ENCODE peak calls at places on chromosome 4, in five cellular contexts. K is smooth muscle cell of the brain vasculature, I is A172, V is AG09319, J is Calu3. R is an unnamed sample.

GRCh38 chr4:108651068-108651794 is 832 bp downstream of the OSTC start:
- DNase-seq in J (no peak), K (peak; percentile 41), I (peak; percentile 15), V (no peak), R (no peak)

GRCh38 chr4:124804584-124804983 is 92.1 kb upstream of the ANKRD50 start:
- DNase-seq in J (no peak), K (no peak), V (no peak), I (no peak), R (peak; percentile 22)

GRCh38 chr4:48046059-48046458 is 29.5 kb downstream of the NIPAL1 start:
- DNase-seq in K (no peak), I (no peak), V (no peak), J (no peak), R (no peak)

GRCh38 chr4:182827981-182828677 is 89.1 kb downstream of the DCTD start:
- DNase-seq in K (no peak), V (no peak), J (no peak), I (no peak), R (no peak)

GRCh38 chr4:110211007-110211769 is 12.8 kb upstream of the ELOVL6 start:
- DNase-seq in J (no peak), K (no peak), I (peak; percentile 26), V (no peak), R (no peak)

GRCh38 chr4:124757121-124757520 is 44.6 kb upstream of the ANKRD50 start:
- DNase-seq in I (no peak), V (no peak), J (no peak), K (no peak), R (no peak)

GRCh38 chr4:141395246-141395830 is 174.6 kb downstream of the ZNF330 start:
- DNase-seq in K (no peak), V (no peak), J (no peak), I (no peak), R (no peak)

GRCh38 chr4:169398294-169398693 is 127.5 kb upstream of the SH3RF1 start:
- DNase-seq in V (no peak), K (no peak), J (no peak), I (peak; percentile 71), R (peak; percentile 92)

GRCh38 chr4:77795339-77795738 is 23.8 kb downstream of the CNOT6L start:
- DNase-seq in I (no peak), V (no peak), K (no peak), J (no peak), R (no peak)

GRCh38 chr4:13592220-13592619 is 35.3 kb downstream of the BOD1L1 start:
- DNase-seq in V (no peak), K (no peak), J (no peak), I (no peak), R (no peak)

GRCh38 chr4:90419124-90419711 is 292.0 kb downstream of the CCSER1 start:
- DNase-seq in J (no peak), I (peak; percentile 39), V (no peak), K (no peak), R (no peak)

GRCh38 chr4:3340038-3340702 is 47.3 kb downstream of the RGS12 start:
- DNase-seq in K (no peak), J (no peak), I (no peak), V (no peak), R (no peak)

GRCh38 chr4:91092398-91092955 is 965.3 kb downstream of the CCSER1 start:
- DNase-seq in K (no peak), J (peak; percentile 23), V (no peak), I (no peak), R (no peak)

GRCh38 chr4:89254847-89255246 is 52.8 kb downstream of the GPRIN3 start:
- DNase-seq in I (peak; percentile 36), K (no peak), V (no peak), J (peak; percentile 41), R (no peak)

GRCh38 chr4:73617256-73617655 is 3.0 kb downstream of the RASSF6 start:
- DNase-seq in V (no peak), I (no peak), J (no peak), K (no peak), R (no peak)

GRCh38 chr4:94131212-94131611 is 76.5 kb upstream of the SMARCAD1 start:
- DNase-seq in J (no peak), K (no peak), V (no peak), I (no peak), R (no peak)

GRCh38 chr4:80788798-80789197 is 241.7 kb upstream of the BMP3 start:
- DNase-seq in K (no peak), V (no peak), J (no peak), I (no peak), R (no peak)

GRCh38 chr4:16860506-16860905 is 37.9 kb downstream of the LDB2 start:
- DNase-seq in I (no peak), K (no peak), V (peak; percentile 44), J (no peak), R (peak; percentile 66)

GRCh38 chr4:73917081-73917501 is 47.9 kb downstream of the CXCL1 start:
- DNase-seq in V (peak; percentile 88), K (peak; percentile 77), J (no peak), I (peak; percentile 80), R (peak; percentile 94)

GRCh38 chr4:17059192-17059634 is 160.8 kb upstream of the LDB2 start:
- DNase-seq in V (peak; percentile 86), I (no peak), J (no peak), K (peak; percentile 47), R (peak; percentile 66)

R was measured in BJ.